ENCODE peak calls at places on chromosomes 5 and 9, in four cellular contexts. N is NCI-H2107; R is A549; P is stimulated activated CD4-positive, alpha-beta T cell treated with anti-CD3 and anti-CD28 coated beads, Interleukin-4, amount 100 ng/mL, for 4 hours. Q is an unnamed sample.

GRCh38 chr5:23089316-23089715 is 236.2 kb upstream of the CDH12 start:
- DNase-seq in N (no peak), R (no peak), P (no peak), Q (no peak)

GRCh38 chr9:4559238-4560182 is 69.2 kb downstream of the SLC1A1 start:
- DNase-seq in R (no peak), N (no peak), P (no peak), Q (no peak)

GRCh38 chr9:127793093-127793708 is 7.4 kb downstream of the CDK9 start:
- DNase-seq in R (no peak), N (no peak), P (no peak), Q (no peak)

GRCh38 chr5:135033026-135033861 is 784 bp downstream of the PITX1 start:
- DNase-seq in R (peak), P (peak), N (no peak), Q (no peak)

GRCh38 chr9:95157491-95158151 is 159.9 kb downstream of the FANCC start:
- DNase-seq in R (no peak), N (peak), P (no peak), Q (no peak)

GRCh38 chr5:125043781-125044391 is 297.4 kb upstream of the ZNF608 start:
- DNase-seq in R (peak), N (no peak), P (no peak), Q (no peak)

GRCh38 chr5:57215629-57216195 is 41.9 kb downstream of the GPBP1 start:
- DNase-seq in P (no peak), N (no peak), R (no peak), Q (no peak)

GRCh38 chr5:134517553-134517952 is 7.9 kb upstream of the JADE2 start:
- DNase-seq in P (no peak), R (no peak), N (no peak), Q (no peak)

GRCh38 chr5:67400752-67401151 is 204.2 kb upstream of the CD180 start:
- DNase-seq in R (no peak), N (no peak), P (no peak), Q (no peak)